ENCODE peak calls at places on chromosomes 11 and 22, in eight cellular contexts. F is HCT116, C is HepG2, H is K562, V is SK-N-SH, K is endothelial cell of umbilical vein, W is GM12878, P is H1. Z is an unnamed sample.

GRCh38 chr11:69716891-69717747 is 13.3 kb upstream of the FGF19 start:
- DNase-seq in F (no peak), C (no peak), H (no peak), V (no peak), K (no peak), W (no peak), P (no peak), Z (no peak)

GRCh38 chr11:102267602-102268001 is 49.7 kb upstream of the BIRC3 start:
- DNase-seq in F (no peak), C (no peak), H (peak; percentile 33), V (no peak), K (peak; percentile 18), W (no peak), P (no peak), Z (no peak)

GRCh38 chr11:16917941-16918340 is 96.3 kb downstream of the PLEKHA7 start:
- DNase-seq in F (no peak), C (no peak), H (no peak), V (no peak), K (no peak), W (no peak), P (no peak), Z (no peak)

GRCh38 chr11:61201476-61201875 is 1.8 kb upstream of the PGA3 start:
- DNase-seq in F (no peak), C (no peak), H (no peak), V (no peak), K (no peak), W (no peak), P (no peak), Z (no peak)

GRCh38 chr11:33779849-33780528 is 5.7 kb upstream of the FBXO3 start:
- DNase-seq in F (no peak), C (peak; percentile 11), H (no peak), V (no peak), K (no peak), W (no peak), P (no peak), Z (no peak)

GRCh38 chr11:75237050-75237449 is 3.5 kb upstream of the TPBGL start:
- DNase-seq in F (no peak), C (no peak), H (no peak), V (no peak), K (no peak), W (no peak), P (no peak), Z (no peak)

GRCh38 chr22:30947163-30947820 is 21.3 kb downstream of the MORC2 start:
- DNase-seq in F (no peak), C (no peak), H (no peak), V (no peak), K (peak; percentile 12), W (no peak), P (no peak), Z (no peak)

GRCh38 chr11:134642206-134642605 is 230.2 kb upstream of the B3GAT1 start:
- DNase-seq in F (no peak), C (no peak), H (no peak), V (no peak), K (no peak), W (no peak), P (no peak), Z (no peak)

GRCh38 chr22:37058917-37059701 is 7.6 kb downstream of the KCTD17 start:
- DNase-seq in F (no peak), C (no peak), H (no peak), V (no peak), K (no peak), W (no peak), P (no peak), Z (no peak)

GRCh38 chr11:13889566-13890214 is 72.8 kb upstream of the SPON1 start:
- DNase-seq in F (no peak), C (no peak), H (no peak), V (peak; percentile 17), K (no peak), W (no peak), P (no peak), Z (no peak)

GRCh38 chr22:24592144-24592845 is 578 bp downstream of the LRRC75B start:
- DNase-seq in F (no peak), C (no peak), H (no peak), V (no peak), K (peak; percentile 8), W (no peak), P (no peak), Z (no peak)

GRCh38 chr11:104764718-104765045 is 133.6 kb downstream of the CASP12 start:
- DNase-seq in F (no peak), C (no peak), H (no peak), V (no peak), K (peak; percentile 51), W (no peak), P (no peak), Z (no peak)

GRCh38 chr11:124890701-124891389 is 6.8 kb downstream of the ROBO4 start:
- DNase-seq in F (no peak), C (no peak), H (no peak), V (peak; percentile 6), K (no peak), W (no peak), P (no peak), Z (no peak)

GRCh38 chr22:19937616-19938473 is 3.7 kb upstream of the COMT start:
- DNase-seq in F (no peak), C (peak; percentile 90), H (no peak), V (no peak), K (peak; percentile 41), W (no peak), P (no peak), Z (no peak)

GRCh38 chr11:1224109-1224485 is 1.2 kb downstream of the MUC5B start:
- DNase-seq in F (no peak), C (no peak), H (no peak), V (peak; percentile 41), K (no peak), W (no peak), P (no peak), Z (no peak)

GRCh38 chr11:75240381-75241035 is at the start of gene TPBGL:
- DNase-seq in F (no peak), C (no peak), H (peak; percentile 57), V (peak; percentile 79), K (no peak), W (no peak), P (no peak), Z (no peak)

GRCh38 chr11:65445604-65446445 is 23.2 kb downstream of the NEAT1 start:
- DNase-seq in F (no peak), C (no peak), H (no peak), V (no peak), K (peak; percentile 55), W (no peak), P (no peak), Z (no peak)
- H3K27ac ChIP-seq in F (peak overlapping the region; percentile 21), C (peak overlapping the region; percentile 12), H (no peak overlapping the region), V (no peak overlapping the region), K (no peak overlapping the region), W (no peak overlapping the region), P (no peak overlapping the region), Z (no peak overlapping the region)

GRCh38 chr11:2742611-2743426 is 43.0 kb upstream of the KCNQ1OT1 start:
- DNase-seq in F (no peak), C (no peak), H (no peak), V (no peak), K (no peak), W (no peak), P (no peak), Z (no peak)
- H3K9ac ChIP-seq in F (no peak overlapping the region), C (no peak overlapping the region), H (peak overlapping the region; percentile 51), V (no peak overlapping the region), K (no peak overlapping the region), W (no peak overlapping the region), P (no peak overlapping the region), Z (no peak overlapping the region)

DNA sequence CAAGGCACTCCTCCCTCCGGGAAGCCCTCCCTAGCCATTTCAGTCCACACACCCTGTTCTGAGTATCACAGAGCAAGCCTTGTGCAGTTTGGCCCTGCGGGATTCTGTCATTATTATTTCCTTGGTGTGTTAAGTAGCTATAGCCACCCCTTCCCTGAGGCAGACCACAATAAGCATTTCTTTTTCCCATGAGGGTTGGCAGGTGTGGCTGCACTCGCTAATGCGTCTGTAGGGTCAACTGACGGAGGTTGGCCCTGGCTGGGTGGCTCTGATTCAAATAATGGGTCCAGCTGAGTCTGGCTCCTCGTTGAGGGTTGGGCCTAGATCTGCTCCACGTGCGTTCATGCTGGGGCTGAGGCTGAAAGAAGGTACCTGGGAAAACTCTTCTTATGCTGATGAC is 5.1 kb downstream of the F2 start:
- DNase-seq in F (no peak), C (no peak), H (no peak), V (no peak), K (no peak), W (no peak), P (no peak), Z (no peak)
- TF ChIP-seq POLR2AphosphoS5 in F (no peak), C (peak; percentile 51), H (no peak), V (no peak), K (no peak), W (no peak), P (no peak), Z (no peak)

GRCh38 chr11:44575962-44576361 is 10.5 kb downstream of the CD82 start:
- DNase-seq in F (no peak), C (no peak), H (no peak), V (no peak), K (no peak), W (no peak), P (no peak), Z (no peak)
- H3K27ac ChIP-seq in F (no peak overlapping the region), C (no peak overlapping the region), H (no peak overlapping the region), V (no peak overlapping the region), K (no peak overlapping the region), W (peak overlapping the region; percentile 73), P (no peak overlapping the region), Z (no peak overlapping the region)

GRCh38 chr22:35775339-35775738 is 57.7 kb downstream of the APOL5 start:
- DNase-seq in F (no peak), C (no peak), H (no peak), V (no peak), K (no peak), W (no peak), P (no peak), Z (no peak)
- H3K9ac ChIP-seq in F (no peak overlapping the region), C (no peak overlapping the region), H (no peak overlapping the region), V (no peak overlapping the region), K (no peak overlapping the region), W (no peak overlapping the region), P (no peak overlapping the region), Z (no peak overlapping the region)

DNA sequence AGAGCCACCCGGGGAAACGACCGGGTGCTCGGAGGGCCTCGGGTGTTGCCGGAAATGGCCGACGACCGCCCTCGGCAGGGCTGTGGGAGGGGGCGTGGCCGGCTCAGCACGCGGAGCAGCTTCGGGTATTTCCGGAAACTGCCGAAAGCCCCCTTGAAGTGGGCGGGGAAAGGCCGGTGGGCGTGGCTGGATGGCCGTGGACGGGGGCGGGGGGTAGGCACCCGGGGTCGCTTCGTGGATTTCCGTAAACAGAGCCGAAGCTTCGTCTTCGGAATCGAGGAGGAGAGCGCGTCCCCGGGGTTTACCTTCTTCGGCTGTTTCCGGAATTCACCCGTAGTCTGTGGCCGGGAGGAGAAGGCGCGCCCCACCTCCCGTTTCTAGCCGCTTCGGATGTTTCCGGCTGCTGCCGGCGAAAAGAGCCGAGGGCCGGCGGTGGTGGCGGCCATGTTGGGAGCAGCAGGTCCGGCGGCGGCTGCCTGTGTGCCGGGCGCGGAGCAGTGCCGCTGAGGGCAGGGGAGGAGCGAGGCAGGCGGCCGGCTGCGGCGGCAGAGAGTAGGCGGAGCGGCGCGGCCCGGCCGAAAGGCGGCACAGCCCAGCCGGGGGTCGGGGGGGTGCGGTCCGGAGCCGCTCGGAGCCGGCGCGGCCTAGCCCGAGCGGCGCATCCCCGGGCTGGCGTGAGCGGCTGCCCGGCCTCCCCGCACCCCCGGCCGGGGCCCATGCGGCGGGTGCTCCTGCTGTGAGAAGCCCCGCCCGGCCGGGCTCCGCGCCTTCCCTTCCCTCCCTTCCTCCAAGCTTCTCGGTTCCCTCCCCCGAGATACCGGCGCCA is at the start of gene MARK2:
- DNase-seq in F (peak; percentile 97), C (peak; percentile 95), H (peak; percentile 98), V (peak; percentile 98), K (peak; percentile 96), W (peak; percentile 77), P (peak; percentile 97), Z (peak; percentile 94)
- TF ChIP-seq POLR2AphosphoS5 in F (peak; percentile 72), C (peak; percentile 42), H (peak; percentile 55), V (peak; percentile 87), K (peak; percentile 83), W (peak; percentile 14), P (no peak), Z (peak; percentile 75)

GRCh38 chr11:120702656-120703055 is 191.1 kb downstream of the GRIK4 start:
- DNase-seq in F (no peak), C (no peak), H (no peak), V (no peak), K (no peak), W (peak; percentile 32), P (no peak), Z (no peak)
- H3K27ac ChIP-seq in F (no peak overlapping the region), C (no peak overlapping the region), H (no peak overlapping the region), V (no peak overlapping the region), K (no peak overlapping the region), W (peak overlapping the region; percentile 75), P (no peak overlapping the region), Z (no peak overlapping the region)